ENCODE peak calls at places on chromosome 22, in six cellular contexts. One of them, this sample, is unnamed.

GRCh38 chr22:50141891-50142363 is 28.6 kb upstream of the PANX2 start:
- DNase-seq in heart right ventricle: no peak
- DNase-seq in colonic mucosa: no peak
- DNase-seq in A549: no peak
- DNase-seq in fibroblast of lung: no peak
- DNase-seq in mammary epithelial cell: no peak
- DNase-seq in this sample: peak

GRCh38 chr22:43796567-43796966 is 15.5 kb downstream of the EFCAB6 start:
- DNase-seq in heart right ventricle: no peak
- DNase-seq in colonic mucosa: no peak
- DNase-seq in A549: peak
- DNase-seq in fibroblast of lung: peak
- DNase-seq in mammary epithelial cell: peak
- DNase-seq in this sample: peak

GRCh38 chr22:39175127-39176066 is 22.9 kb upstream of the CBX7 start:
- DNase-seq in heart right ventricle: peak
- DNase-seq in colonic mucosa: peak
- DNase-seq in A549: peak
- DNase-seq in fibroblast of lung: no peak
- DNase-seq in mammary epithelial cell: no peak
- DNase-seq in this sample: peak

GRCh38 chr22:36640106-36640672 is 63.4 kb downstream of the CACNG2 start:
- DNase-seq in heart right ventricle: no peak
- DNase-seq in colonic mucosa: no peak
- DNase-seq in A549: no peak
- DNase-seq in fibroblast of lung: no peak
- DNase-seq in mammary epithelial cell: no peak
- DNase-seq in this sample: no peak

GRCh38 chr22:44005524-44005923 is 18.6 kb upstream of the PARVB start:
- DNase-seq in heart right ventricle: no peak
- DNase-seq in colonic mucosa: no peak
- DNase-seq in A549: no peak
- DNase-seq in fibroblast of lung: no peak
- DNase-seq in mammary epithelial cell: no peak
- DNase-seq in this sample: no peak

GRCh38 chr22:27331526-27332281 is 469.9 kb downstream of the MN1 start:
- DNase-seq in heart right ventricle: peak
- DNase-seq in colonic mucosa: no peak
- DNase-seq in A549: peak
- DNase-seq in fibroblast of lung: no peak
- DNase-seq in mammary epithelial cell: no peak
- DNase-seq in this sample: peak

GRCh38 chr22:45671051-45671782 is 417 bp upstream of the ATXN10 start:
- DNase-seq in heart right ventricle: peak
- DNase-seq in colonic mucosa: peak
- DNase-seq in A549: no peak
- DNase-seq in fibroblast of lung: no peak
- DNase-seq in mammary epithelial cell: no peak
- DNase-seq in this sample: no peak

GRCh38 chr22:49935561-49935960 is 17.1 kb downstream of the CRELD2 start:
- DNase-seq in heart right ventricle: no peak
- DNase-seq in colonic mucosa: no peak
- DNase-seq in A549: no peak
- DNase-seq in fibroblast of lung: no peak
- DNase-seq in mammary epithelial cell: no peak
- DNase-seq in this sample: no peak

GRCh38 chr22:45218974-45219373 is 21.7 kb downstream of the KIAA0930 start:
- DNase-seq in heart right ventricle: no peak
- DNase-seq in colonic mucosa: no peak
- DNase-seq in A549: no peak
- DNase-seq in fibroblast of lung: peak
- DNase-seq in mammary epithelial cell: no peak
- DNase-seq in this sample: no peak

GRCh38 chr22:22810018-22810427 is 77.6 kb upstream of the IGLL5 start:
- DNase-seq in heart right ventricle: peak
- DNase-seq in colonic mucosa: no peak
- DNase-seq in A549: peak
- DNase-seq in fibroblast of lung: peak
- DNase-seq in mammary epithelial cell: no peak
- DNase-seq in this sample: no peak

GRCh38 chr22:46105494-46106278 is 44.6 kb upstream of the PPARA start:
- DNase-seq in heart right ventricle: no peak
- DNase-seq in colonic mucosa: no peak
- DNase-seq in A549: peak
- DNase-seq in fibroblast of lung: peak
- DNase-seq in mammary epithelial cell: peak
- DNase-seq in this sample: peak

GRCh38 chr22:49852898-49853894 is at the start of gene ZBED4:
- DNase-seq in heart right ventricle: peak
- DNase-seq in colonic mucosa: peak
- DNase-seq in A549: peak
- DNase-seq in fibroblast of lung: peak
- DNase-seq in mammary epithelial cell: peak
- DNase-seq in this sample: peak

GRCh38 chr22:16949561-16949960 is 58.5 kb downstream of the GAB4 start:
- DNase-seq in heart right ventricle: no peak
- DNase-seq in colonic mucosa: no peak
- DNase-seq in A549: no peak
- DNase-seq in fibroblast of lung: no peak
- DNase-seq in mammary epithelial cell: no peak
- DNase-seq in this sample: no peak

GRCh38 chr22:40857309-40857851 is 432 bp downstream of the XPNPEP3 start:
- DNase-seq in heart right ventricle: no peak
- DNase-seq in colonic mucosa: no peak
- DNase-seq in A549: no peak
- DNase-seq in fibroblast of lung: no peak
- DNase-seq in mammary epithelial cell: peak
- DNase-seq in this sample: peak

GRCh38 chr22:22691716-22692701 is 47.6 kb downstream of the GGTLC2 start:
- DNase-seq in heart right ventricle: no peak
- DNase-seq in colonic mucosa: no peak
- DNase-seq in A549: peak
- DNase-seq in fibroblast of lung: no peak
- DNase-seq in mammary epithelial cell: no peak
- DNase-seq in this sample: peak

GRCh38 chr22:36385491-36386350 is 2.0 kb downstream of the MYH9 start:
- DNase-seq in heart right ventricle: no peak
- DNase-seq in colonic mucosa: peak
- DNase-seq in A549: peak
- DNase-seq in fibroblast of lung: peak
- DNase-seq in mammary epithelial cell: peak
- DNase-seq in this sample: no peak

GRCh38 chr22:34943830-34944229 is 122.1 kb upstream of the ISX start:
- DNase-seq in heart right ventricle: no peak
- DNase-seq in colonic mucosa: no peak
- DNase-seq in A549: peak
- DNase-seq in fibroblast of lung: no peak
- DNase-seq in mammary epithelial cell: no peak
- DNase-seq in this sample: no peak

GRCh38 chr22:45516923-45517675 is 14.4 kb downstream of the FBLN1 start:
- DNase-seq in heart right ventricle: no peak
- DNase-seq in colonic mucosa: no peak
- DNase-seq in A549: peak
- DNase-seq in fibroblast of lung: peak
- DNase-seq in mammary epithelial cell: peak
- DNase-seq in this sample: peak

GRCh38 chr22:26447594-26448329 is 18.7 kb downstream of the ASPHD2 start:
- DNase-seq in heart right ventricle: no peak
- DNase-seq in colonic mucosa: no peak
- DNase-seq in A549: no peak
- DNase-seq in fibroblast of lung: no peak
- DNase-seq in mammary epithelial cell: no peak
- DNase-seq in this sample: no peak

GRCh38 chr22:50298937-50299656 is 8.3 kb downstream of the PLXNB2 start:
- DNase-seq in heart right ventricle: peak
- DNase-seq in colonic mucosa: no peak
- DNase-seq in A549: no peak
- DNase-seq in fibroblast of lung: no peak
- DNase-seq in mammary epithelial cell: no peak
- DNase-seq in this sample: no peak

GRCh38 chr22:37566903-37567798 is 6.9 kb downstream of the CDC42EP1 start:
- DNase-seq in heart right ventricle: peak
- DNase-seq in colonic mucosa: peak
- DNase-seq in A549: peak
- DNase-seq in fibroblast of lung: peak
- DNase-seq in mammary epithelial cell: peak
- DNase-seq in this sample: peak

GRCh38 chr22:19035474-19036228 is 86.6 kb downstream of the DGCR2 start:
- DNase-seq in heart right ventricle: no peak
- DNase-seq in colonic mucosa: no peak
- DNase-seq in A549: peak
- DNase-seq in fibroblast of lung: no peak
- DNase-seq in mammary epithelial cell: no peak
- DNase-seq in this sample: peak

GRCh38 chr22:20174785-20175596 is 24.1 kb upstream of the CCDC188 start:
- DNase-seq in heart right ventricle: no peak
- DNase-seq in colonic mucosa: no peak
- DNase-seq in A549: no peak
- DNase-seq in fibroblast of lung: peak
- DNase-seq in mammary epithelial cell: no peak
- DNase-seq in this sample: peak
- H3K4me3 ChIP-seq in heart right ventricle: no peak
- H3K4me3 ChIP-seq in colonic mucosa: no peak
- H3K4me3 ChIP-seq in A549: no peak
- H3K4me3 ChIP-seq in fibroblast of lung: no peak
- H3K4me3 ChIP-seq in mammary epithelial cell: no peak
- H3K4me3 ChIP-seq in this sample: no peak

DNA sequence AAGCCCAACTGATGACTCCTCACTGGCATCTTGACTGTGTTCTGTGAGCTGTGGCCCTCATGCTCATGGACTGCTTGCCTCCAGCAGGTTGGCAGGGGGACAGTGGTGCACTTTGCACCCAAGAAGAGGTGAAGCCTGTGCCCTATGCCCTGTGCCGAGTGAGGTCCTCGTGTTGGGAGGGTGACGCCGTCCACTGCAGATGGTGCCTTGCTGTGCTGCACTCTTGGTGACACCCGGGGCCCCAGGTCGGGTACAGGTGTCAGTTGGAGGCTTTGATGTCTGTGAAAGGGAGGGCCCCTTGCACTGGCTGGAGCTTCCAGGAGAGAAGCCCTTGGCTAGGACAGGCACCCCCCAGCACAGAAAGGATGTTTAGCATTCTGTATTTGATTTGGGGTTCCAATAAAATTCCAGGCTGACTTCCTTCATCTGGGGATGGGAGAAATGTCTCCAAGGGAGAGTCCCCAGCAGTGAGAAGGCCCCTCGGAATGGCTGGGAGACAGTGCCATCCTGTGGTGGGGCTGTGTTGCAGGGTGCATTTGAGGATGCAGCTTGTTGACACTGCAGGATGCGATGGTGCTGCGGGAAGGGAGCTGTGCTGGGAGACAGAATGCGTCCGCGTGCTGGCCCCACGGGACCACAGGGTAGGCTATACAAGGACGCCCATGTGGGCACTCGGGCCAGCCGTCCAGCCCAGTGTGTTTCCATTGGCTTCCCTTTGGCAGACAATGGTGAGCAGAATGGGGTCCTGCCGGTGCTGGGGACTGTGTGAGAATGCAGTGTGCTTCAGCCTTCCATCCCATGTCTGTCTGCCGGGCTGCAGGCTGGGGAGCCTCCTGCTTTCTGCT is 2.5 kb upstream of the ZDHHC8 start:
- DNase-seq in heart right ventricle: no peak
- DNase-seq in colonic mucosa: peak
- DNase-seq in A549: peak
- DNase-seq in fibroblast of lung: no peak
- DNase-seq in mammary epithelial cell: no peak
- DNase-seq in this sample: peak
- TF ChIP-seq CTCF in heart right ventricle: no peak
- TF ChIP-seq CTCF in colonic mucosa: no peak
- TF ChIP-seq CTCF in A549: peak
- TF ChIP-seq CTCF in fibroblast of lung: peak
- TF ChIP-seq CTCF in mammary epithelial cell: peak
- TF ChIP-seq CTCF in this sample: peak

GRCh38 chr22:48483764-48484528 is 1343.7 kb downstream of the BRD1 start:
- DNase-seq in heart right ventricle: no peak
- DNase-seq in colonic mucosa: no peak
- DNase-seq in A549: peak
- DNase-seq in fibroblast of lung: no peak
- DNase-seq in mammary epithelial cell: no peak
- DNase-seq in this sample: no peak

GRCh38 chr22:48485144-48486135 is 1342.2 kb downstream of the BRD1 start:
- DNase-seq in heart right ventricle: no peak
- DNase-seq in colonic mucosa: no peak
- DNase-seq in A549: no peak
- DNase-seq in fibroblast of lung: no peak
- DNase-seq in mammary epithelial cell: no peak
- DNase-seq in this sample: no peak

GRCh38 chr22:48488149-48488551 is 1339.5 kb downstream of the BRD1 start:
- DNase-seq in heart right ventricle: no peak
- DNase-seq in colonic mucosa: no peak
- DNase-seq in A549: peak
- DNase-seq in fibroblast of lung: no peak
- DNase-seq in mammary epithelial cell: no peak
- DNase-seq in this sample: no peak

GRCh38 chr22:48488611-48489456 is 1338.8 kb downstream of the BRD1 start:
- DNase-seq in heart right ventricle: no peak
- DNase-seq in colonic mucosa: no peak
- DNase-seq in A549: no peak
- DNase-seq in fibroblast of lung: no peak
- DNase-seq in mammary epithelial cell: no peak
- DNase-seq in this sample: no peak

GRCh38 chr22:48486163-48486957 is 1341.3 kb downstream of the BRD1 start:
- DNase-seq in heart right ventricle: no peak
- DNase-seq in colonic mucosa: no peak
- DNase-seq in A549: no peak
- DNase-seq in fibroblast of lung: no peak
- DNase-seq in mammary epithelial cell: no peak
- DNase-seq in this sample: no peak
- H3K4me3 ChIP-seq in heart right ventricle: no peak
- H3K4me3 ChIP-seq in colonic mucosa: no peak
- H3K4me3 ChIP-seq in A549: no peak
- H3K4me3 ChIP-seq in fibroblast of lung: no peak
- H3K4me3 ChIP-seq in mammary epithelial cell: no peak
- H3K4me3 ChIP-seq in this sample: no peak

DNA sequence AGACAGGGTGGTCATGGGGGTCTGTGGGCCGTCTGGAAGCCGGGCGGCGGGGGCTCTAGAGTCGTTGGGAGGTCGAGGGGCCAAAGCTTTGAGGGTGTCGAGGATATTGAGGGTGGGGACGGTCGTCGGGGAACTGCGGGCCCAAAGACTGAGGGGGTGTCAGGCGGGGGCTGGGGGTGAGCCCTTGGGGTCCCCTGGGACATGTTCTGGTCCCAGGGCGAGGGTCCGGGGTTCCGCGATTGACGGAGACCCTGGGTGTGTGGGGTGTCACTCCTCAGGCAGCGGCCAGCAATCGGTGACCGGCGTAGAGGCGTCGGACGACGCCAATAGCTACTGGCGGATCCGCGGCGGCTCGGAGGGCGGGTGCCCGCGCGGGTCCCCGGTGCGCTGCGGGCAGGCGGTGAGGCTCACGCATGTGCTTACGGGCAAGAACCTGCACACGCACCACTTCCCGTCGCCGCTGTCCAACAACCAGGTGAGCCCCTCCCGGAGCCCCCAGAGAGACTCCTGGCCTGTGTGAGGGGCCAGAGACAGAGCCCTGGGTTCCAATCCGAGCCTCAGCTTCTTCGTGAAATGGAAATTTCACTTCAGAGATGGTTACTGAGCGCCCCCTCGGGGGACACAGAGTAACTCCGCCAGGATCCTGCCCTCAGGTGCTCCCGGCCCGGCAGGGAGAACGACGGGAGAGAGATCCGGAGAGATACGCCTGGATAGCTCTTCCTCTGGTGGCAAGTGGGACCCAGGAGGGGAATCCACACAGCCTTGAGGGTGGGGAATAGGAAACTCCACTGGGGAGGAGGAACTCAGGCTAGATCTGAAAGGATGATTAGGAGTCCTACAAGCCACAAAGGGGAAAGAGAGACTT is 714 bp downstream of the SDF2L1 start:
- DNase-seq in heart right ventricle: peak
- DNase-seq in colonic mucosa: peak
- DNase-seq in A549: peak
- DNase-seq in fibroblast of lung: peak
- DNase-seq in mammary epithelial cell: peak
- DNase-seq in this sample: peak
- TF ChIP-seq CTCF in heart right ventricle: no peak
- TF ChIP-seq CTCF in colonic mucosa: peak
- TF ChIP-seq CTCF in A549: peak
- TF ChIP-seq CTCF in fibroblast of lung: peak
- TF ChIP-seq CTCF in mammary epithelial cell: peak
- TF ChIP-seq CTCF in this sample: peak

This sample was measured in choroid plexus epithelial cell.